ENCODE peak calls at places on chromosomes 2 and 18, in four cellular contexts. Y is AG08396; L is heart left ventricle; R is activated T-cell treated with anti-CD3 and anti-CD28 coated beads, Interleukin-2, amount 50 U/mL, for 72 hours. H is an unnamed sample.

GRCh38 chr18:63834471-63835113 is 52.9 kb upstream of the SERPINB2 start:
- DNase-seq in L (no peak), Y (no peak), R (no peak), H (no peak)

GRCh38 chr2:36287363-36288275 is 68.0 kb upstream of the CRIM1 start:
- DNase-seq in L (no peak), R (peak), Y (no peak), H (no peak)

GRCh38 chr2:158207354-158207753 is 105.7 kb downstream of the UPP2 start:
- DNase-seq in Y (no peak), R (no peak), L (no peak), H (no peak)

GRCh38 chr18:45596048-45596447 is 19.2 kb upstream of the SLC14A2 start:
- DNase-seq in Y (no peak), R (no peak), L (no peak), H (no peak)

GRCh38 chr2:53202063-53202462 is 565.5 kb upstream of the CHAC2 start:
- DNase-seq in Y (peak), L (no peak), R (no peak), H (no peak)

GRCh38 chr2:60140180-60140579 is 413.3 kb downstream of the BCL11A start:
- DNase-seq in Y (no peak), L (no peak), R (no peak), H (no peak)

GRCh38 chr18:57434177-57434535 is 1.0 kb upstream of the ONECUT2 start:
- DNase-seq in R (no peak), Y (no peak), L (no peak), H (no peak)

GRCh38 chr18:45910405-45911023 is 56.6 kb downstream of the EPG5 start:
- DNase-seq in R (peak), Y (peak), L (peak), H (no peak)

GRCh38 chr2:164868563-164869419 is 27.2 kb upstream of the COBLL1 start:
- DNase-seq in Y (no peak), R (no peak), L (no peak), H (no peak)

GRCh38 chr2:30300122-30300455 is 68.8 kb downstream of the LBH start:
- DNase-seq in Y (no peak), R (no peak), L (no peak), H (no peak)

GRCh38 chr2:101793277-101793969 is 95.9 kb downstream of the MAP4K4 start:
- DNase-seq in Y (no peak), L (peak), R (no peak), H (no peak)

GRCh38 chr2:143581989-143582719 is 452.9 kb downstream of the ARHGAP15 start:
- DNase-seq in L (no peak), R (no peak), Y (no peak), H (no peak)

GRCh38 chr18:44679056-44679911 is 1.4 kb upstream of the SETBP1 start:
- DNase-seq in R (peak), L (peak), Y (peak), H (peak)

GRCh38 chr2:24825883-24826800 is 32.9 kb downstream of the CENPO start:
- DNase-seq in R (no peak), L (no peak), Y (no peak), H (no peak)

GRCh38 chr18:67634631-67635338 is 118.3 kb upstream of the DSEL start:
- DNase-seq in Y (no peak), L (no peak), R (no peak), H (no peak)

GRCh38 chr2:118609138-118609537 is 238.3 kb downstream of the EN1 start:
- DNase-seq in L (no peak), R (no peak), Y (no peak), H (no peak)

GRCh38 chr18:47881752-47882455 is 48.6 kb downstream of the SMAD2 start:
- DNase-seq in L (no peak), Y (peak), R (no peak), H (no peak)

GRCh38 chr18:31657823-31658669 is 26.3 kb downstream of the B4GALT6 start:
- DNase-seq in L (no peak), Y (no peak), R (peak), H (peak)

GRCh38 chr18:46660955-46661749 is 4.1 kb upstream of the LOXHD1 start:
- DNase-seq in L (no peak), R (no peak), Y (peak), H (peak)

GRCh38 chr18:34330308-34330707 is 105.6 kb upstream of the NOL4 start:
- DNase-seq in Y (no peak), L (no peak), R (no peak), H (no peak)

GRCh38 chr2:17620280-17620679 is 79.8 kb downstream of the VSNL1 start:
- DNase-seq in L (peak), Y (no peak), R (no peak), H (no peak)

GRCh38 chr18:22822841-22823508 is 110.2 kb upstream of the RBBP8 start:
- DNase-seq in L (no peak), Y (no peak), R (no peak), H (no peak)

GRCh38 chr2:20235655-20236302 is 10.8 kb upstream of the SDC1 start:
- DNase-seq in L (no peak), R (no peak), Y (peak), H (no peak)

GRCh38 chr2:26727641-26728561 is 35.4 kb downstream of the KCNK3 start:
- DNase-seq in Y (no peak), R (peak), L (no peak), H (no peak)

GRCh38 chr18:35852786-35853185 is 119.7 kb upstream of the RMP24 start:
- DNase-seq in Y (no peak), L (no peak), R (no peak), H (no peak)

GRCh38 chr2:96523659-96524481 is 12.7 kb upstream of the ARID5A start:
- DNase-seq in R (no peak), Y (no peak), L (no peak), H (no peak)

GRCh38 chr2:224869601-224870000 is 153.4 kb upstream of the CCDC195 start:
- DNase-seq in Y (peak), L (no peak), R (no peak), H (no peak)

GRCh38 chr2:96913398-96914202 is 43.7 kb upstream of the SEMA4C start:
- DNase-seq in L (no peak), Y (no peak), R (peak), H (no peak)

GRCh38 chr18:59659486-59660187 is 37.6 kb downstream of the CCBE1 start:
- DNase-seq in L (no peak), Y (peak), R (no peak), H (no peak)

GRCh38 chr18:48540329-48541025 is 1.6 kb downstream of the CTIF start:
- DNase-seq in L (peak), Y (peak), R (peak), H (peak)

GRCh38 chr2:162821176-162821575 is 17.4 kb downstream of the KCNH7 start:
- DNase-seq in L (no peak), Y (no peak), R (no peak), H (no peak)

GRCh38 chr2:182761903-182762302 is 45.8 kb downstream of the DNAJC10 start:
- DNase-seq in R (no peak), L (no peak), Y (peak), H (no peak)

GRCh38 chr2:20627712-20628380 is 23.1 kb downstream of the HS1BP3 start:
- DNase-seq in L (peak), Y (no peak), R (no peak), H (no peak)

GRCh38 chr2:151423760-151424159 is 14.1 kb downstream of the RIF1 start:
- DNase-seq in R (no peak), Y (no peak), L (no peak), H (no peak)

GRCh38 chr2:73203055-73203681 is 794 bp downstream of the NOTO start:
- DNase-seq in Y (no peak), L (no peak), R (no peak), H (no peak)

GRCh38 chr18:22667616-22668422 is 250.1 kb upstream of the CTAGE1 start:
- DNase-seq in L (no peak), Y (peak), R (no peak), H (no peak)

GRCh38 chr2:24104906-24105305 is 18.2 kb downstream of the PFN4 start:
- DNase-seq in Y (no peak), R (no peak), L (no peak), H (no peak)

GRCh38 chr2:46970334-46971288 is 55.0 kb upstream of the MCFD2 start:
- DNase-seq in R (no peak), L (peak), Y (no peak), H (peak)

H was measured in gastrocnemius medialis.